ENCODE peak calls at places on chromosomes 16 and 17, in ten cellular contexts. A, E, V, L, U, M, B, J, H and F are unnamed samples.

GRCh38 chr16:30893744-30894539 is at the start of gene BCL7C:
- DNase-seq in U (peak), H (peak), L (peak), A (peak), M (peak), E (peak), B (no peak), V (peak), J (peak), F (no peak)

GRCh38 chr17:38967290-38967738 is at the start of gene FBXO47:
- DNase-seq in H (peak), U (peak), L (peak), V (peak), A (peak), B (peak), M (peak), J (peak), E (peak), F (peak)

GRCh38 chr17:21297026-21297520 is 12.6 kb downstream of the MAP2K3 start:
- DNase-seq in B (no peak), V (no peak), E (no peak), L (no peak), A (no peak), U (no peak), H (no peak), M (no peak), J (no peak), F (no peak)

GRCh38 chr16:23905027-23905426 is 69.2 kb downstream of the PRKCB start:
- DNase-seq in V (no peak), U (peak), J (no peak), A (peak), H (peak), L (peak), B (no peak), E (peak), M (peak), F (peak)

GRCh38 chr16:500699-501098 is 26.8 kb upstream of the CAPN15 start:
- DNase-seq in V (no peak), H (no peak), A (no peak), E (no peak), M (no peak), U (no peak), L (no peak), J (no peak), B (no peak), F (no peak)

GRCh38 chr16:21150375-21151001 is at the start of gene DNAH3:
- DNase-seq in A (peak), B (no peak), J (no peak), L (no peak), E (no peak), V (no peak), H (peak), M (no peak), U (no peak), F (peak)

GRCh38 chr16:3997231-3997841 is 116.8 kb upstream of the CREBBP start:
- DNase-seq in J (no peak), B (no peak), M (no peak), L (no peak), A (no peak), E (no peak), V (no peak), H (no peak), U (no peak), F (no peak)

GRCh38 chr17:28857848-28858360 is 3.1 kb downstream of the ERAL1 start:
- DNase-seq in U (no peak), E (no peak), A (no peak), L (no peak), J (no peak), H (no peak), M (no peak), V (no peak), B (no peak), F (no peak)

GRCh38 chr17:78307887-78308633 is 51.8 kb downstream of the SOCS3 start:
- DNase-seq in A (no peak), E (peak), U (no peak), V (no peak), L (no peak), J (no peak), M (no peak), H (no peak), B (no peak), F (no peak)

GRCh38 chr17:44110823-44111633 is 12.4 kb downstream of the HDAC5 start:
- DNase-seq in H (peak), V (peak), U (peak), L (peak), J (peak), B (peak), M (peak), E (peak), A (peak), F (no peak)

GRCh38 chr16:30724641-30725464 is 23.4 kb upstream of the PHKG2 start:
- DNase-seq in J (no peak), V (no peak), B (no peak), H (no peak), U (no peak), M (no peak), E (no peak), L (peak), A (no peak), F (no peak)

GRCh38 chr16:27737513-27737912 is 187.6 kb downstream of the KATNIP start:
- DNase-seq in E (no peak), U (no peak), J (no peak), L (no peak), M (no peak), H (peak), V (no peak), A (no peak), B (no peak), F (no peak)

GRCh38 chr16:68902376-68903345 is 59.3 kb downstream of the TANGO6 start:
- DNase-seq in B (peak), U (peak), M (peak), V (no peak), H (peak), E (peak), A (peak), J (no peak), L (peak), F (no peak)

GRCh38 chr16:87831421-87832136 is 37.7 kb downstream of the SLC7A5 start:
- DNase-seq in H (no peak), V (no peak), L (no peak), A (no peak), E (no peak), M (no peak), B (no peak), U (no peak), J (no peak), F (no peak)

GRCh38 chr17:81395600-81396277 is 482 bp downstream of the BAHCC1 start:
- DNase-seq in J (no peak), A (no peak), M (peak), B (no peak), L (no peak), V (no peak), H (no peak), E (no peak), U (no peak), F (no peak)

GRCh38 chr17:64056269-64057005 is 36.0 kb upstream of the ICAM2 start:
- DNase-seq in E (peak), B (no peak), U (no peak), H (no peak), L (no peak), M (no peak), J (no peak), V (no peak), A (no peak), F (no peak)

GRCh38 chr17:56681561-56682266 is 88.2 kb downstream of the NOG start:
- DNase-seq in E (peak), M (peak), L (peak), V (no peak), H (peak), J (no peak), A (peak), B (no peak), U (no peak), F (peak)

GRCh38 chr17:82457071-82457789 is 1.3 kb upstream of the NARF start:
- DNase-seq in M (no peak), U (no peak), V (no peak), L (no peak), A (no peak), E (no peak), J (no peak), H (no peak), B (no peak), F (no peak)

GRCh38 chr17:44926841-44927525 is 11.7 kb upstream of the GFAP start:
- DNase-seq in H (no peak), E (no peak), L (no peak), A (no peak), U (no peak), J (no peak), M (no peak), B (no peak), V (peak), F (no peak)

GRCh38 chr16:1941162-1941923 is 1.7 kb downstream of the MSRB1 start:
- DNase-seq in U (no peak), E (no peak), H (no peak), M (peak), L (no peak), B (no peak), A (no peak), V (no peak), J (no peak), F (no peak)

GRCh38 chr16:84357191-84357651 is 11.1 kb upstream of the ATP2C2 start:
- DNase-seq in U (no peak), M (peak), H (peak), A (peak), B (no peak), L (no peak), E (peak), J (no peak), V (no peak), F (peak)

GRCh38 chr17:40121191-40121885 is 433 bp upstream of the MSL1 start:
- DNase-seq in U (no peak), B (no peak), E (no peak), V (no peak), M (peak), H (no peak), J (no peak), L (peak), A (peak), F (no peak)

GRCh38 chr17:8141741-8142140 is 10.5 kb downstream of the PER1 start:
- DNase-seq in V (no peak), B (no peak), A (no peak), U (no peak), L (no peak), J (no peak), E (no peak), H (no peak), M (no peak), F (no peak)

GRCh38 chr17:69814031-69814430 is 261.0 kb upstream of the KCNJ16 start:
- DNase-seq in L (no peak), V (no peak), M (no peak), A (no peak), E (no peak), H (peak), B (no peak), J (no peak), U (no peak), F (no peak)

GRCh38 chr17:82876602-82877391 is 37.0 kb upstream of the ZNF750 start:
- DNase-seq in J (no peak), H (peak), V (no peak), U (peak), A (no peak), E (peak), M (peak), L (peak), B (peak), F (peak)

GRCh38 chr17:7330099-7331015 is 1.2 kb upstream of the NEURL4 start:
- DNase-seq in H (peak), L (peak), U (peak), J (peak), M (peak), V (peak), E (peak), A (peak), B (peak), F (no peak)

GRCh38 chr17:10018461-10018891 is 113.4 kb upstream of the RCVRN start:
- DNase-seq in A (no peak), J (peak), B (no peak), L (no peak), E (no peak), U (no peak), M (no peak), H (no peak), V (no peak), F (no peak)

GRCh38 chr17:59401274-59401673 is 69.8 kb downstream of the YPEL2 start:
- DNase-seq in E (no peak), U (no peak), H (no peak), B (no peak), J (no peak), A (no peak), V (no peak), M (no peak), L (no peak), F (no peak)

GRCh38 chr17:3566551-3566950 is 8.9 kb upstream of the TRPV3 start:
- DNase-seq in A (no peak), V (no peak), L (no peak), H (no peak), U (no peak), E (no peak), M (no peak), B (no peak), J (no peak), F (no peak)

GRCh38 chr17:34601431-34601830 is 22.0 kb downstream of the TMEM132E start:
- DNase-seq in H (no peak), E (no peak), U (no peak), M (no peak), A (no peak), B (no peak), L (no peak), J (no peak), V (no peak), F (no peak)